ENCODE peak calls at places on chromosomes 2 and 18, in four cellular contexts. U is endothelial cell of umbilical vein, C is mammary epithelial cell, J is heart left ventricle. W is an unnamed sample. For H3K27me3, the result is how much of the 10 kb centered on the place peaks cover.

GRCh38 chr2:73008261-73009159 is 63.0 kb downstream of the SFXN5 start:
- DNase-seq in C (no peak), J (no peak), U (no peak), W (no peak)

GRCh38 chr2:189799531-189799930 is 15.3 kb downstream of the PMS1 start:
- DNase-seq in C (peak), U (peak), J (no peak), W (peak)

GRCh38 chr2:209314641-209315040 is 109.2 kb upstream of the MAP2 start:
- DNase-seq in C (no peak), J (no peak), U (no peak), W (peak)

GRCh38 chr2:50606860-50607259 is 425.1 kb downstream of the NRXN1 start:
- DNase-seq in C (no peak), J (no peak), U (no peak), W (no peak)

GRCh38 chr2:179226203-179226960 is 38.2 kb downstream of the SESTD1 start:
- DNase-seq in U (no peak), J (no peak), C (no peak), W (no peak)

GRCh38 chr2:109156052-109156451 is 27.0 kb downstream of the SH3RF3 start:
- DNase-seq in U (no peak), C (no peak), J (no peak), W (no peak)

GRCh38 chr18:22167091-22167470 is 2.3 kb upstream of the GATA6 start:
- DNase-seq in J (peak), U (no peak), C (no peak), W (no peak)

GRCh38 chr18:54734059-54734458 is 94.2 kb upstream of the RAB27B start:
- DNase-seq in U (peak), C (peak), J (no peak), W (peak)

GRCh38 chr2:40668435-40668834 is 216.5 kb upstream of the SLC8A1 start:
- DNase-seq in U (no peak), C (no peak), J (no peak), W (no peak)

GRCh38 chr2:162085090-162085891 is 11.3 kb upstream of the DPP4 start:
- DNase-seq in C (peak), U (no peak), J (no peak), W (peak)

GRCh38 chr2:156021326-156022040 is 311.0 kb downstream of the NR4A2 start:
- DNase-seq in C (peak), J (no peak), U (no peak), W (peak)

GRCh38 chr2:156019341-156019740 is 313.2 kb downstream of the NR4A2 start:
- DNase-seq in U (no peak), C (no peak), J (no peak), W (no peak)

GRCh38 chr2:156017486-156017885 is 315.0 kb downstream of the NR4A2 start:
- DNase-seq in U (no peak), C (no peak), J (no peak), W (no peak)

GRCh38 chr2:156023266-156023879 is 309.1 kb downstream of the NR4A2 start:
- DNase-seq in U (no peak), J (no peak), C (no peak), W (no peak)
- TF ChIP-seq CTCF in U (no peak), J (no peak), C (no peak), W (no peak)

GRCh38 chr2:100013892-100014677 is 128.3 kb downstream of the AFF3 start:
- DNase-seq in C (peak), U (peak), J (peak), W (peak)
- H3K4me3 ChIP-seq in C (no peak), U (no peak), J (no peak), W (no peak)

DNA sequence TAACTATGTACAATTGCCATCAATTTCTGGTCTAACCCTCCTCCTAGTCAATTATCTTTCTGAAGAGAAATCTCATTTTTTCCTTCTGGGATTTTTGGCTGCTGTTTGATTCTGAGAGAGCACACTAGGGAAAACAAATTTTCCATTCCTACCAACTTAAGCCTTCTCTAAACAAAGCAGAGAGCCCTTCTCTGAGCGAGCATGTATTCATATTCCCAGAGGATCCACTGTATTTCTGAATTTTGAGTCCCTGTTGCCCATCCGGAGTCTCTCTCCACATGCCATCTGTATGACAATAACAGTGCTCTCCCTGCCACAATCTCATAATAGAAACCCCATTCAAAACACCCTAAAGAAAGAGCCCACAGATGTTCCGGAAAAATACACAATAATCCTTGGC is 78.6 kb downstream of the MAIP1 start:
- DNase-seq in C (no peak), U (no peak), J (no peak), W (no peak)
- H3K27me3 ChIP-seq in C (under half), U (under half), J (under half), W (under half)

DNA sequence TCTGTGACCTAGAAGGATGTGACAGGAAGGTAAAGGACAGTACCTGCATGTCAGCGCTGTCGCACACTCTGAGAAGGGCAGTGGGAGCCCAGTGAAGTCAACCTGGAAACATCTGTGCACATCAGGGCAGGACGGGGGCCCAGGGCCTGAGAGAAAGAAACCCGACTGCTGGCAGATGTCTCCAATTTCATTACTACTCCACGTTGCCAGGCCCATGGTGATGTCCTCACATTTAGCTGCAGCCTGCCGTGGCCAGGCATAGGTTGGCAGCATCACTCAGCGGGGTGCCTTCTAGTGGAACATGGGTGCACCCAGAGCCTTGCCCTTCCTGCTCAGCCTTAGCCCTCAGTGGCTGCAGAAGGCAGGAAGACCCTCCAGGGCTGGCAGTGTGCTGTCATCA is 72.3 kb upstream of the FOSL2 start:
- DNase-seq in C (no peak), J (no peak), U (no peak), W (no peak)
- TF ChIP-seq CTCF in C (no peak), J (no peak), U (no peak), W (no peak)

DNA sequence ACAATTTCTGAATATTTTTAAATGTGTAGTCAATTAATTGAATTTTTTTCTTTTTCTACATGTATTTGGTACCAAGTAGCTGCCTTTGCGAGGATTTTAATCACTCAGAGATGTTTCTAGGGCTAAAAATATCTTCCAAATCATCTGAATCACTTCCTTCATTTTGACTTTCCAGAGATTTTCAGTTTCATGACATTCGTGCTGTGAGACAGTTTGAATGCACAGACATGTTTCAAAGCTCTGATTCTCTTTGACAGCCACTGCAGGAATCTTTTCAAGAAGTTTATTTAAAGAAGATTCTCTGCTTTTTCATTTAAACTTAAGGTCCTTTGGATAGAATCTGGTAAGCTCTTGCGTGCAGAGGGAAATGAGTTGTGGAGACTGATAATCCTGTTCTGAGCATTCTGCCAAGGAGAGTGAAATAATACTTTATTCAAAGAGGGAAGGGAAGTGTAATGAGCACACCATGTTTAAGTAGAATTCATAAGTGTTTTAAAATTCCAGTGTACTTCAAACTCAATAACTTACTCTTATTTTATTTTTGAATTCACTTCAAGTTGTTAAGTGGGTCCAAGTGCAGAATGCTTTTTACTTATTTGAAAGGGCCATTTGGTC is 9.7 kb downstream of the CYBRD1 start:
- DNase-seq in C (no peak), J (no peak), U (peak), W (no peak)
- H3K4me3 ChIP-seq in C (no peak), J (no peak), U (no peak), W (no peak)

DNA sequence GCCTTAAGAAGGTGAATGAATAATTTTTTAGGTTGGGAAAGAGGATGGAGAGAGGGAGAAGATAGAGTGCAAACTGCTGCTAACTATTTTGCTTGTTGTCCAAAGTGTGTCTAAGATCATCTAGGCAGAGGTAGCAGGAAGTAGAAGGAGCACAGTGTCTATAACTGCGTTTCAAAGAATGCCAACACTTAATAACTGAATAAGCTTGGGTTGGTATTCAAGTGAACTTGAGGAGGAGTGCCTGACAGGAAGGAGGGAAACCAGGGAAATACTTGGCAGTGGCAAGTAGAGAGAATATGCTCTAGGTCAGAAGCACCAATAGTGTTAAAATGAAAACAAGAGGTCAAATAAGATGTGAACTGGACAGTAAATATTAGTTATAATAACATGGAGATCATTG is 155.9 kb downstream of the DPP10 start:
- DNase-seq in C (no peak), U (no peak), J (no peak), W (no peak)
- H3K27me3 ChIP-seq in C (under half), U (under half), J (under half), W (under half)

GRCh38 chr2:45131587-45131986 is 122.3 kb upstream of the SIX2 start:
- DNase-seq in C (no peak), U (no peak), J (no peak), W (no peak)

GRCh38 chr2:45130758-45131157 is 121.5 kb upstream of the SIX2 start:
- DNase-seq in U (peak), J (no peak), C (no peak), W (peak)

GRCh38 chr2:45127321-45127720 is 118.1 kb upstream of the SIX2 start:
- DNase-seq in C (no peak), J (no peak), U (no peak), W (no peak)

GRCh38 chr2:45127891-45128290 is 118.6 kb upstream of the SIX2 start:
- DNase-seq in U (no peak), C (no peak), J (no peak), W (no peak)

GRCh38 chr2:45128580-45128997 is 119.3 kb upstream of the SIX2 start:
- DNase-seq in U (peak), C (peak), J (peak), W (peak)
- TF ChIP-seq CTCF in U (no peak), C (no peak), J (no peak), W (no peak)

GRCh38 chr2:239002960-239003932 is 155.4 kb downstream of the TWIST2 start:
- DNase-seq in C (peak), U (no peak), J (no peak), W (peak)
- H3K4me3 ChIP-seq in C (peak), U (no peak), J (peak), W (no peak)

GRCh38 chr18:31104444-31104843 is 2.2 kb upstream of the DSC2 start:
- DNase-seq in U (no peak), J (no peak), C (peak), W (peak)
- H3K27me3 ChIP-seq in U (under half), J (under half), C (under half), W (under half)